ENCODE peak calls at places on chromosome 9, in four cellular contexts. V is cardiac fibroblast, D is mucosa of descending colon, S is SJSA1. N is an unnamed sample.
A peak's percentile ranks its signal among the peaks of the same experiment; 100 is the strongest.

GRCh38 chr9:135344523-135344901 is 135.1 kb upstream of the PPP1R26 start:
- DNase-seq in S (no peak), D (no peak), V (no peak), N (no peak)

GRCh38 chr9:137384116-137384756 is 38.7 kb downstream of the EXD3 start:
- DNase-seq in S (no peak), D (no peak), V (no peak), N (no peak)

GRCh38 chr9:14350766-14351165 is 36.8 kb upstream of the NFIB start:
- DNase-seq in D (no peak), S (no peak), V (peak; percentile 52), N (no peak)

GRCh38 chr9:129374651-129375050 is 196.6 kb upstream of the IER5L start:
- DNase-seq in S (no peak), V (no peak), D (no peak), N (no peak)

GRCh38 chr9:1535599-1535998 is 479.5 kb upstream of the SMARCA2 start:
- DNase-seq in D (no peak), S (no peak), V (no peak), N (no peak)

GRCh38 chr9:19999491-20000057 is 210.7 kb upstream of the SLC24A2 start:
- DNase-seq in V (peak; percentile 58), S (peak; percentile 60), D (no peak), N (no peak)

GRCh38 chr9:121633144-121633714 is 18.2 kb upstream of the DAB2IP start:
- DNase-seq in S (no peak), D (no peak), V (no peak), N (no peak)

GRCh38 chr9:135671591-135672041 is 8.5 kb downstream of the LCN9 start:
- DNase-seq in V (no peak), D (no peak), S (no peak), N (no peak)

GRCh38 chr9:101485873-101486692 is 47.6 kb upstream of the RNF20 start:
- DNase-seq in D (peak; percentile 73), V (peak; percentile 2), S (no peak), N (no peak)

GRCh38 chr9:135096408-135096885 is 9.0 kb downstream of the OLFM1 start:
- DNase-seq in S (no peak), D (no peak), V (no peak), N (no peak)

GRCh38 chr9:7313389-7313788 is 486.2 kb downstream of the DMAC1 start:
- DNase-seq in S (no peak), D (no peak), V (no peak), N (no peak)

GRCh38 chr9:104279535-104280215 is 185.6 kb downstream of the SMC2 start:
- DNase-seq in D (no peak), V (peak; percentile 70), S (no peak), N (no peak)

GRCh38 chr9:20649381-20649780 is 27.1 kb upstream of the MLLT3 start:
- DNase-seq in D (no peak), V (peak; percentile 9), S (no peak), N (no peak)

GRCh38 chr9:4805519-4805918 is 12.8 kb downstream of the RCL1 start:
- DNase-seq in S (no peak), D (no peak), V (no peak), N (no peak)

GRCh38 chr9:129374231-129374630 is 196.2 kb upstream of the IER5L start:
- DNase-seq in S (no peak), V (no peak), D (no peak), N (no peak)

GRCh38 chr9:77429928-77430327 is 218.2 kb downstream of the GNA14 start:
- DNase-seq in S (no peak), V (no peak), D (no peak), N (no peak)

GRCh38 chr9:98315551-98316060 is 60.2 kb upstream of the TBC1D2 start:
- DNase-seq in V (peak; percentile 91), S (peak; percentile 82), D (peak; percentile 93), N (peak; percentile 74)

GRCh38 chr9:89507626-89508025 is 9.7 kb upstream of the SEMA4D start:
- DNase-seq in S (no peak), V (no peak), D (no peak), N (no peak)

N was measured in T-helper 9 cell.